ENCODE peak calls at places on chromosomes 7 and 10, in nine cellular contexts. One of them, this sample, is unnamed.

GRCh38 chr10:80471715-80472233 is 17.7 kb downstream of the TSPAN14 start:
- DNase-seq in HepG2: no peak
- DNase-seq in GM12878: no peak
- DNase-seq in K562: no peak
- DNase-seq in GM23338: no peak
- DNase-seq in HL-60: no peak
- DNase-seq in HCT116: peak
- DNase-seq in SK-N-SH: no peak
- DNase-seq in A549: no peak
- DNase-seq in this sample: no peak

GRCh38 chr7:157476654-157477549 is 140.1 kb downstream of the DNAJB6 start:
- DNase-seq in HL-60: no peak
- DNase-seq in GM23338: no peak
- DNase-seq in A549: no peak
- DNase-seq in HepG2: no peak
- DNase-seq in SK-N-SH: no peak
- DNase-seq in K562: no peak
- DNase-seq in GM12878: no peak
- DNase-seq in HCT116: no peak
- DNase-seq in this sample: no peak

GRCh38 chr7:51019891-51020855 is 237.5 kb upstream of the GRB10 start:
- DNase-seq in K562: no peak
- DNase-seq in HepG2: no peak
- DNase-seq in HCT116: no peak
- DNase-seq in HL-60: no peak
- DNase-seq in A549: no peak
- DNase-seq in GM12878: no peak
- DNase-seq in GM23338: no peak
- DNase-seq in SK-N-SH: no peak
- DNase-seq in this sample: no peak

GRCh38 chr10:113337142-113337541 is 215.7 kb upstream of the HABP2 start:
- DNase-seq in K562: no peak
- DNase-seq in HL-60: no peak
- DNase-seq in HCT116: no peak
- DNase-seq in GM12878: no peak
- DNase-seq in HepG2: no peak
- DNase-seq in GM23338: no peak
- DNase-seq in SK-N-SH: no peak
- DNase-seq in A549: no peak
- DNase-seq in this sample: no peak

GRCh38 chr7:106813705-106814305 is 51.3 kb upstream of the PIK3CG start:
- DNase-seq in HL-60: no peak
- DNase-seq in HCT116: no peak
- DNase-seq in K562: no peak
- DNase-seq in GM23338: no peak
- DNase-seq in SK-N-SH: no peak
- DNase-seq in A549: no peak
- DNase-seq in HepG2: no peak
- DNase-seq in GM12878: no peak
- DNase-seq in this sample: no peak

GRCh38 chr10:92572362-92573090 is 1.4 kb downstream of the IDE start:
- DNase-seq in GM23338: no peak
- DNase-seq in K562: peak
- DNase-seq in SK-N-SH: peak
- DNase-seq in A549: no peak
- DNase-seq in HCT116: no peak
- DNase-seq in HepG2: no peak
- DNase-seq in GM12878: no peak
- DNase-seq in HL-60: no peak
- DNase-seq in this sample: no peak

GRCh38 chr7:116526897-116527296 is 2.1 kb downstream of the CAV1 start:
- DNase-seq in HCT116: no peak
- DNase-seq in SK-N-SH: no peak
- DNase-seq in K562: no peak
- DNase-seq in A549: no peak
- DNase-seq in HepG2: no peak
- DNase-seq in GM23338: no peak
- DNase-seq in HL-60: no peak
- DNase-seq in GM12878: no peak
- DNase-seq in this sample: no peak

GRCh38 chr7:131547589-131547988 is 8.8 kb downstream of the PODXL start:
- DNase-seq in HCT116: no peak
- DNase-seq in HL-60: no peak
- DNase-seq in GM12878: no peak
- DNase-seq in K562: no peak
- DNase-seq in A549: no peak
- DNase-seq in HepG2: no peak
- DNase-seq in GM23338: no peak
- DNase-seq in SK-N-SH: no peak
- DNase-seq in this sample: no peak

GRCh38 chr7:140485463-140486265 is 6.4 kb upstream of the MKRN1 start:
- DNase-seq in HL-60: no peak
- DNase-seq in GM12878: no peak
- DNase-seq in SK-N-SH: no peak
- DNase-seq in K562: peak
- DNase-seq in A549: no peak
- DNase-seq in GM23338: peak
- DNase-seq in HepG2: no peak
- DNase-seq in HCT116: no peak
- DNase-seq in this sample: no peak

GRCh38 chr7:48147078-48147591 is 24.1 kb upstream of the ABCA13 start:
- DNase-seq in GM23338: no peak
- DNase-seq in HL-60: no peak
- DNase-seq in GM12878: no peak
- DNase-seq in HepG2: no peak
- DNase-seq in K562: no peak
- DNase-seq in A549: no peak
- DNase-seq in SK-N-SH: no peak
- DNase-seq in HCT116: no peak
- DNase-seq in this sample: no peak

GRCh38 chr7:25860206-25860881 is 291.7 kb upstream of the NFE2L3 start:
- DNase-seq in GM12878: no peak
- DNase-seq in K562: no peak
- DNase-seq in A549: no peak
- DNase-seq in HCT116: no peak
- DNase-seq in HepG2: no peak
- DNase-seq in HL-60: peak
- DNase-seq in SK-N-SH: peak
- DNase-seq in GM23338: peak
- DNase-seq in this sample: no peak

GRCh38 chr7:94123136-94123535 is 119.0 kb upstream of the BET1 start:
- DNase-seq in GM23338: no peak
- DNase-seq in GM12878: no peak
- DNase-seq in K562: no peak
- DNase-seq in A549: no peak
- DNase-seq in HL-60: no peak
- DNase-seq in SK-N-SH: no peak
- DNase-seq in HCT116: no peak
- DNase-seq in HepG2: no peak
- DNase-seq in this sample: no peak

GRCh38 chr10:50508315-50509051 is 115.3 kb downstream of the SGMS1 start:
- DNase-seq in GM23338: no peak
- DNase-seq in SK-N-SH: no peak
- DNase-seq in HCT116: no peak
- DNase-seq in GM12878: peak
- DNase-seq in HepG2: peak
- DNase-seq in A549: no peak
- DNase-seq in K562: no peak
- DNase-seq in HL-60: no peak
- DNase-seq in this sample: no peak

GRCh38 chr7:5423844-5424688 is 432 bp upstream of the TNRC18 start:
- DNase-seq in HepG2: peak
- DNase-seq in GM12878: no peak
- DNase-seq in K562: peak
- DNase-seq in HCT116: peak
- DNase-seq in GM23338: peak
- DNase-seq in HL-60: peak
- DNase-seq in A549: peak
- DNase-seq in SK-N-SH: peak
- DNase-seq in this sample: peak

GRCh38 chr10:78655941-78656340 is 412.8 kb upstream of the ZMIZ1 start:
- DNase-seq in HL-60: no peak
- DNase-seq in GM12878: no peak
- DNase-seq in HCT116: no peak
- DNase-seq in A549: no peak
- DNase-seq in K562: no peak
- DNase-seq in SK-N-SH: no peak
- DNase-seq in HepG2: no peak
- DNase-seq in GM23338: no peak
- DNase-seq in this sample: no peak

GRCh38 chr10:78656815-78657621 is 411.7 kb upstream of the ZMIZ1 start:
- DNase-seq in HCT116: no peak
- DNase-seq in HL-60: no peak
- DNase-seq in GM23338: peak
- DNase-seq in A549: no peak
- DNase-seq in K562: no peak
- DNase-seq in HepG2: peak
- DNase-seq in SK-N-SH: peak
- DNase-seq in GM12878: no peak
- DNase-seq in this sample: no peak

GRCh38 chr10:78654047-78654590 is 414.6 kb upstream of the ZMIZ1 start:
- DNase-seq in HepG2: no peak
- DNase-seq in GM23338: no peak
- DNase-seq in SK-N-SH: no peak
- DNase-seq in K562: no peak
- DNase-seq in HL-60: no peak
- DNase-seq in GM12878: no peak
- DNase-seq in HCT116: no peak
- DNase-seq in A549: no peak
- DNase-seq in this sample: no peak

GRCh38 chr10:78657622-78658165 is 411.1 kb upstream of the ZMIZ1 start:
- DNase-seq in HL-60: peak
- DNase-seq in SK-N-SH: peak
- DNase-seq in HCT116: peak
- DNase-seq in HepG2: peak
- DNase-seq in GM12878: no peak
- DNase-seq in A549: peak
- DNase-seq in GM23338: peak
- DNase-seq in K562: peak
- DNase-seq in this sample: peak

GRCh38 chr10:78656397-78656796 is 412.4 kb upstream of the ZMIZ1 start:
- DNase-seq in GM12878: no peak
- DNase-seq in GM23338: no peak
- DNase-seq in SK-N-SH: peak
- DNase-seq in HCT116: no peak
- DNase-seq in HepG2: no peak
- DNase-seq in K562: no peak
- DNase-seq in HL-60: no peak
- DNase-seq in A549: no peak
- DNase-seq in this sample: no peak
- TF ChIP-seq REST in GM12878: no peak
- TF ChIP-seq REST in GM23338: no peak
- TF ChIP-seq REST in SK-N-SH: no peak
- TF ChIP-seq REST in HCT116: no peak
- TF ChIP-seq REST in HepG2: no peak
- TF ChIP-seq REST in K562: no peak
- TF ChIP-seq REST in HL-60: no peak
- TF ChIP-seq REST in A549: no peak
- TF ChIP-seq REST in this sample: no peak

GRCh38 chr10:24360286-24361127 is 151.6 kb downstream of the KIAA1217 start:
- DNase-seq in HepG2: peak
- DNase-seq in K562: peak
- DNase-seq in SK-N-SH: peak
- DNase-seq in GM23338: peak
- DNase-seq in HL-60: peak
- DNase-seq in GM12878: no peak
- DNase-seq in HCT116: peak
- DNase-seq in A549: peak
- DNase-seq in this sample: peak
- TF ChIP-seq REST in HepG2: no peak
- TF ChIP-seq REST in K562: no peak
- TF ChIP-seq REST in SK-N-SH: no peak
- TF ChIP-seq REST in GM23338: no peak
- TF ChIP-seq REST in HL-60: no peak
- TF ChIP-seq REST in GM12878: no peak
- TF ChIP-seq REST in HCT116: no peak
- TF ChIP-seq REST in A549: no peak
- TF ChIP-seq REST in this sample: no peak

GRCh38 chr7:66047426-66047825 is 28.2 kb upstream of the ASL start:
- DNase-seq in A549: peak
- DNase-seq in K562: no peak
- DNase-seq in HepG2: no peak
- DNase-seq in HL-60: no peak
- DNase-seq in HCT116: peak
- DNase-seq in SK-N-SH: no peak
- DNase-seq in GM12878: no peak
- DNase-seq in GM23338: no peak
- DNase-seq in this sample: no peak

GRCh38 chr7:66039094-66039493 is 36.5 kb upstream of the ASL start:
- DNase-seq in A549: no peak
- DNase-seq in GM23338: no peak
- DNase-seq in K562: no peak
- DNase-seq in GM12878: peak
- DNase-seq in SK-N-SH: no peak
- DNase-seq in HCT116: no peak
- DNase-seq in HepG2: no peak
- DNase-seq in HL-60: no peak
- DNase-seq in this sample: no peak

DNA sequence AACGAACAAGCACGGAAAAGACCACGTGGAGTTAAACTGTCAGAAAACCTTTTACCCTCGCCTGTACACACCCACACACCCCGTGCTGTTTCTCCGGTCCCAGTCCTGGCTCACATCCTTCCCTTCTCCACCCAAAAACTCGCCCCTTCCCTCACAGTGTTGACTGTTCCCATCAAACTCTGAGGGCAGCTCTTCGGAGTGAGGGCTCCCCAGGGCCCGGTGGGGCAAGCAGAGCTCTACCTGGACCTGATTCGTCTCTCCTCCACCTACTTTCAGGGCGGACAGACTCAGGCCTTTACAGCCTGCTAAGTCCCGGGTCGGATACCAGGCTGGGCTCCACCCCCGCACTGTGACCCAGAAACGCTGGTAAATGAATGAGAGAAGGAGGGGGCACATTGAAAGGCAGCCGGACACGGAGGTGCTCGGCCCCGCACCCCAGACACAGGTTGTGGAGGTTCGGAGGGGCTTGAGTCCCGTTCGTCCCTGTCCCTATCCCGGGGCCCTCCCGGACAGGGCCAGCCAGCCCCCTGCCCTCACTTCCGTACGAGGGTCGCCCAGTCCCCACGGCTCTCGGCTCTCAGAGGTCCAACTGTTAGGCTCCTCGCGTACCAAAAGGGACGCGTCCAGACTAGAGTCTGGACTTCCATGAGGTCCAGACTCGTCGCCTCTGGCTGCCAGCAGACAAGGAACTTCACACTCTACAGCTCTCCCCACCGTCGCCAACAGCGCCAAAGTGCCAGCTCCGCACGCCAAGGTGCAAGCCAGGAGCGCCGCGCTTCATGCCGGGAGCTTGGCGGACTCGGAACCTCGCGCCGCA is 31.7 kb upstream of the ASL start:
- DNase-seq in A549: no peak
- DNase-seq in HepG2: no peak
- DNase-seq in SK-N-SH: no peak
- DNase-seq in HCT116: no peak
- DNase-seq in K562: no peak
- DNase-seq in GM23338: peak
- DNase-seq in GM12878: no peak
- DNase-seq in HL-60: peak
- DNase-seq in this sample: no peak
- TF ChIP-seq REST in A549: no peak
- TF ChIP-seq REST in HepG2: no peak
- TF ChIP-seq REST in SK-N-SH: no peak
- TF ChIP-seq REST in HCT116: no peak
- TF ChIP-seq REST in K562: no peak
- TF ChIP-seq REST in GM23338: no peak
- TF ChIP-seq REST in GM12878: no peak
- TF ChIP-seq REST in HL-60: no peak
- TF ChIP-seq REST in this sample: no peak

GRCh38 chr10:53430127-53430891 is 657.7 kb upstream of the MBL2 start:
- DNase-seq in HCT116: no peak
- DNase-seq in A549: no peak
- DNase-seq in HL-60: no peak
- DNase-seq in K562: no peak
- DNase-seq in HepG2: no peak
- DNase-seq in SK-N-SH: no peak
- DNase-seq in GM23338: no peak
- DNase-seq in GM12878: no peak
- DNase-seq in this sample: no peak
- TF ChIP-seq REST in HCT116: no peak
- TF ChIP-seq REST in A549: no peak
- TF ChIP-seq REST in HL-60: no peak
- TF ChIP-seq REST in K562: no peak
- TF ChIP-seq REST in HepG2: no peak
- TF ChIP-seq REST in SK-N-SH: no peak
- TF ChIP-seq REST in GM23338: no peak
- TF ChIP-seq REST in GM12878: no peak
- TF ChIP-seq REST in this sample: no peak